ENCODE peak calls at places on chromosome 4, in five cellular contexts. A is CD8-positive, alpha-beta T cell; G is IMR-90; Z is thyroid gland; Y is cardiac muscle cell. M is an unnamed sample.
A peak's percentile ranks its signal among the peaks of the same experiment; 100 is the strongest.

GRCh38 chr4:57110635-57111546 is 706 bp upstream of the IGFBP7 start:
- DNase-seq in A (peak; percentile 11), G (peak; percentile 68), Z (peak; percentile 72), Y (peak; percentile 76), M (peak; percentile 64)

GRCh38 chr4:7192252-7193039 is at the start of gene SORCS2:
- DNase-seq in A (no peak), G (peak; percentile 39), Z (peak; percentile 72), Y (peak; percentile 69), M (peak; percentile 21)

GRCh38 chr4:175422331-175422730 is 389.7 kb downstream of the GPM6A start:
- DNase-seq in A (no peak), G (peak; percentile 69), Z (no peak), Y (no peak), M (peak; percentile 60)

GRCh38 chr4:48653217-48654014 is 126.7 kb downstream of the FRYL start:
- DNase-seq in A (no peak), G (peak; percentile 79), Z (no peak), Y (peak; percentile 84), M (peak; percentile 74)

GRCh38 chr4:69970071-69970470 is 4.5 kb upstream of the CSN2 start:
- DNase-seq in A (no peak), G (no peak), Z (no peak), Y (peak; percentile 44), M (no peak)

GRCh38 chr4:185801471-185801870 is 10.5 kb downstream of the SORBS2 start:
- DNase-seq in A (no peak), G (peak; percentile 7), Z (no peak), Y (no peak), M (no peak)

GRCh38 chr4:183422962-183423653 is 21.3 kb upstream of the CDKN2AIP start:
- DNase-seq in A (no peak), G (peak; percentile 59), Z (no peak), Y (peak; percentile 25), M (no peak)

GRCh38 chr4:4860381-4860802 is 927 bp downstream of the MSX1 start:
- DNase-seq in A (no peak), G (peak; percentile 35), Z (no peak), Y (peak; percentile 26), M (peak; percentile 33)

GRCh38 chr4:113576947-113577678 is 184.4 kb downstream of the CAMK2D start:
- DNase-seq in A (no peak), G (no peak), Z (no peak), Y (no peak), M (no peak)

GRCh38 chr4:142801966-142802365 is 44.1 kb downstream of the INPP4B start:
- DNase-seq in A (no peak), G (no peak), Z (no peak), Y (no peak), M (no peak)

GRCh38 chr4:74618659-74619058 is 173.7 kb downstream of the AREG start:
- DNase-seq in A (no peak), G (peak; percentile 45), Z (no peak), Y (peak; percentile 60), M (peak; percentile 81)

GRCh38 chr4:127309360-127310095 is 323.2 kb upstream of the INTU start:
- DNase-seq in A (no peak), G (peak; percentile 27), Z (no peak), Y (no peak), M (no peak)

GRCh38 chr4:70133473-70133872 is 20.6 kb upstream of the PRR27 start:
- DNase-seq in A (no peak), G (no peak), Z (no peak), Y (no peak), M (no peak)

GRCh38 chr4:158071931-158072330 is 100.9 kb downstream of the GASK1B start:
- DNase-seq in A (no peak), G (no peak), Z (no peak), Y (no peak), M (no peak)

GRCh38 chr4:6198768-6199343 is 1.5 kb downstream of the JAKMIP1 start:
- DNase-seq in A (no peak), G (no peak), Z (no peak), Y (peak; percentile 25), M (no peak)

GRCh38 chr4:123257563-123257962 is 139.0 kb upstream of the SPRY1 start:
- DNase-seq in A (no peak), G (no peak), Z (no peak), Y (no peak), M (no peak)

GRCh38 chr4:1976416-1977352 is 32.1 kb downstream of the NELFA start:
- DNase-seq in A (no peak), G (no peak), Z (no peak), Y (no peak), M (no peak)

GRCh38 chr4:137632842-137633241 is 100.5 kb upstream of the PCDH18 start:
- DNase-seq in A (no peak), G (no peak), Z (no peak), Y (no peak), M (no peak)

GRCh38 chr4:99949034-99949998 is 759 bp downstream of the H2AZ1 start:
- DNase-seq in A (peak; percentile 81), G (peak; percentile 93), Z (peak; percentile 92), Y (peak; percentile 96), M (peak; percentile 90)

GRCh38 chr4:176038789-176039188 is 26.9 kb upstream of the WDR17 start:
- DNase-seq in A (no peak), G (no peak), Z (no peak), Y (no peak), M (no peak)

GRCh38 chr4:53702334-53703266 is 111.3 kb upstream of the LNX1 start:
- DNase-seq in A (no peak), G (peak; percentile 77), Z (peak; percentile 92), Y (peak; percentile 95), M (peak; percentile 77)

GRCh38 chr4:153763404-153763803 is 3.6 kb upstream of the RNF175 start:
- DNase-seq in A (no peak), G (no peak), Z (no peak), Y (no peak), M (no peak)

GRCh38 chr4:76546282-76547166 is 111.5 kb downstream of the SHROOM3 start:
- DNase-seq in A (no peak), G (peak; percentile 86), Z (peak; percentile 38), Y (peak; percentile 85), M (peak; percentile 77)

GRCh38 chr4:155377281-155377680 is 516 bp upstream of the MAP9 start:
- DNase-seq in A (no peak), G (peak; percentile 15), Z (no peak), Y (peak; percentile 38), M (peak; percentile 29)

GRCh38 chr4:117700111-117700892 is 334.0 kb upstream of the NDST3 start:
- DNase-seq in A (no peak), G (peak; percentile 0), Z (no peak), Y (no peak), M (no peak)

GRCh38 chr4:123546123-123546654 is 149.6 kb downstream of the SPRY1 start:
- DNase-seq in A (no peak), G (no peak), Z (no peak), Y (no peak), M (no peak)

GRCh38 chr4:55475394-55476243 is 71.1 kb downstream of the CLOCK start:
- DNase-seq in A (no peak), G (peak; percentile 77), Z (no peak), Y (peak; percentile 74), M (peak; percentile 83)

GRCh38 chr4:90474484-90474883 is 347.3 kb downstream of the CCSER1 start:
- DNase-seq in A (no peak), G (no peak), Z (no peak), Y (no peak), M (no peak)

GRCh38 chr4:37001688-37002436 is 242.7 kb upstream of the NWD2 start:
- DNase-seq in A (no peak), G (no peak), Z (no peak), Y (no peak), M (no peak)

GRCh38 chr4:139144161-139144859 is 32.7 kb downstream of the ELF2 start:
- DNase-seq in A (no peak), G (peak; percentile 66), Z (peak; percentile 32), Y (peak; percentile 79), M (peak; percentile 38)

DNA sequence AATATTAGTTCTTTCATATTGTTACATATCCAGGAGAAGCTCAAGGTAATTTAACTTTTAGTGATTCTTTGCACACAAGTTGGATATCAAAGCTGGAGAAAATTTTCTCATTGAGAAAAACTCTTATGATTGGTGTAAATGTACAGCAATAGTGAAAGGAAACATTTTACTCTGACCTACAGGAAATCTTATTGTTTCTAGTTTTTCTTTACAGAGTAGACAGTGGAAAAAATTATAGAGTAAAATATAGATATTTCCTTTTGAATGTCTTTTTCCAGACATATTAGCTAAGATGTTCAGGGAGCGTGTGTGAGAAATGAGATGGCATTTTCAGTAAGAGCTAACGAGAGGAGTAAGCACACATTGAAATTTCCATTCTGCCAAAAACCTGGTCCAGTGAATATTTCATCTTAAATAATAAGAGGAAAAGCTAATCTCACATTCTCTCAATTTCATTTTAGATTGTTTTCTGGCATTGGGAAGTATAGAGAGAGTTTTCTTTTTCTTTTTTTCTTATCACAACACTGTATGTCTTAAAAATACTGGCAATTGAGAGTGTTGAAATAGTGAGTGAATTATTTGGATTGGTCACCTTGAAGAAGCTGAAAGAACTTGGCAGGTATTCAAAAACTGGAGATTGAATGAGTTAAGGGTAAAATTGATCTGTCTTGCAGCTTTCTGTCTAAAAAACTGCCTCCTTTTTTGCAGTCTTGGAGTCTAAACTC is 15.6 kb upstream of the ATP8A1 start:
- DNase-seq in A (no peak), G (no peak), Z (no peak), Y (no peak), M (no peak)
- H3K27ac ChIP-seq in A (peak overlapping the region; percentile 64), G (no peak overlapping the region), Z (peak overlapping the region; percentile 77), Y (no peak overlapping the region), M (no peak overlapping the region)

GRCh38 chr4:141283563-141283962 is 62.9 kb downstream of the ZNF330 start:
- DNase-seq in A (no peak), G (no peak), Z (no peak), Y (no peak), M (no peak)
- TF ChIP-seq CTCF in A (no peak), G (no peak), Z (no peak), Y (no peak), M (no peak)

GRCh38 chr4:101357751-101358150 is 10.4 kb upstream of the PPP3CA start:
- DNase-seq in A (no peak), G (peak; percentile 28), Z (no peak), Y (peak; percentile 61), M (peak; percentile 26)

GRCh38 chr4:101356928-101357327 is 9.6 kb upstream of the PPP3CA start:
- DNase-seq in A (no peak), G (peak; percentile 95), Z (peak; percentile 57), Y (peak; percentile 87), M (peak; percentile 86)

GRCh38 chr4:101355246-101355645 is 7.9 kb upstream of the PPP3CA start:
- DNase-seq in A (no peak), G (no peak), Z (no peak), Y (no peak), M (no peak)

GRCh38 chr4:101355767-101356702 is 8.7 kb upstream of the PPP3CA start:
- DNase-seq in A (no peak), G (peak; percentile 92), Z (no peak), Y (peak; percentile 90), M (peak; percentile 77)
- H3K4me3 ChIP-seq in A (no peak overlapping the region), G (no peak overlapping the region), Z (no peak overlapping the region), Y (no peak overlapping the region), M (no peak overlapping the region)

DNA sequence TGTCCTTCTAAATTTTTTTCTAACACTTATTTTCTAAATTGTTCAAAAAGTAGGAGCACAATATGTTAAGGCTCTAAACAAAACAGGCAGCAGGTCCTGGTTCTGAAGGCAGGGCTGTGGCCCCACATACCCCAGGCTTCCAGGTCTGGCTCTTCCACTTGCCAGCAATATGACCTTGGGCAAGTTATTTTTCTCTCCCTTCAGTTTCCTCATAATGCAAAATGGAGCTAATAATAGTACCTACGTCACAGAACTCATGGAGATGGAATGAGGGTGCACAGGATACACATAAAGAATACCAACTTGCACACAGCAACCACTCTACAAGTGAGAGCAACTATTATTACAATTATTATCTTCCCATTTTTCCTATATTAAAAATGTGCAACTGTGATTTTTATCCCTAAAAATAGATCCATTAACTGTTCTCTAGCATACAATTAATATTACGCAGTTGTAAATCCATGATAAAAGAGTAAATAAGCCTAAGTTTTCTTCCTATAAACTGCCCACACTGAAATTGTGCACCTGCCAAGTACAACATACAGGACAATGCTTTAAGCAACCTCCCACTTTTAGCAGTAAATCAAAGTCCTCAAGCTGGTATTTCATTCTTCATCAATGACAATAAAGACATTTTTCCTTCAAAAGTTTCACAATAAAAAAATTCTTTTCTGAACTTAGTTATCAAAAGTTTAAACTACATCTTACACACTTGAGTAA is 27.0 kb downstream of the OTUD4 start:
- DNase-seq in A (no peak), G (peak; percentile 17), Z (no peak), Y (no peak), M (peak; percentile 25)
- H3K27ac ChIP-seq in A (no peak overlapping the region), G (no peak overlapping the region), Z (no peak overlapping the region), Y (no peak overlapping the region), M (peak overlapping the region; percentile 31)